ENCODE peak calls at places on chromosomes 13 and 19, in nine cellular contexts. F, Y, O, E, P, Q, X, U and J are unnamed samples.

GRCh38 chr13:107554355-107554905 is 660.9 kb downstream of the LIG4 start:
- DNase-seq in F (no peak), Y (no peak), O (no peak), E (no peak), P (no peak), Q (no peak), X (no peak), U (no peak), J (no peak)

GRCh38 chr13:77918391-77919261 is at the start of gene EDNRB:
- DNase-seq in F (peak), Y (no peak), O (peak), E (peak), P (peak), Q (no peak), X (peak), U (no peak), J (peak)

GRCh38 chr13:21689097-21689496 is 18.2 kb downstream of the FGF9 start:
- DNase-seq in F (no peak), Y (no peak), O (no peak), E (no peak), P (no peak), Q (no peak), X (no peak), U (no peak), J (no peak)

GRCh38 chr13:64057372-64058020 is 2641.8 kb upstream of the PCDH20 start:
- DNase-seq in F (no peak), Y (no peak), O (no peak), E (no peak), P (no peak), Q (no peak), X (no peak), U (no peak), J (no peak)

GRCh38 chr13:73228546-73228945 is 169.7 kb downstream of the KLF5 start:
- DNase-seq in F (peak), Y (no peak), O (no peak), E (no peak), P (no peak), Q (no peak), X (peak), U (no peak), J (peak)

GRCh38 chr19:42360787-42361544 is 29.1 kb downstream of the CNFN start:
- DNase-seq in F (no peak), Y (no peak), O (no peak), E (no peak), P (no peak), Q (no peak), X (no peak), U (no peak), J (no peak)

GRCh38 chr19:10882108-10882457 is 10.7 kb downstream of the CARM1 start:
- DNase-seq in F (no peak), Y (no peak), O (no peak), E (no peak), P (peak), Q (no peak), X (no peak), U (no peak), J (no peak)

GRCh38 chr13:108225440-108225839 is 7.2 kb downstream of the ABHD13 start:
- DNase-seq in F (no peak), Y (no peak), O (no peak), E (no peak), P (no peak), Q (no peak), X (no peak), U (no peak), J (peak)

GRCh38 chr13:30743319-30744055 is 8.1 kb downstream of the ALOX5AP start:
- DNase-seq in F (no peak), Y (no peak), O (peak), E (peak), P (no peak), Q (no peak), X (peak), U (peak), J (peak)

GRCh38 chr19:6378036-6378435 is 2.3 kb upstream of the PSPN start:
- DNase-seq in F (no peak), Y (no peak), O (no peak), E (no peak), P (no peak), Q (no peak), X (peak), U (no peak), J (no peak)

GRCh38 chr19:14413765-14414171 is 5.4 kb downstream of the DDX39A start:
- DNase-seq in F (peak), Y (no peak), O (no peak), E (peak), P (no peak), Q (peak), X (peak), U (no peak), J (no peak)

GRCh38 chr13:59409211-59409610 is 754.5 kb downstream of the DIAPH3 start:
- DNase-seq in F (peak), Y (no peak), O (no peak), E (peak), P (peak), Q (no peak), X (peak), U (no peak), J (no peak)

DNA sequence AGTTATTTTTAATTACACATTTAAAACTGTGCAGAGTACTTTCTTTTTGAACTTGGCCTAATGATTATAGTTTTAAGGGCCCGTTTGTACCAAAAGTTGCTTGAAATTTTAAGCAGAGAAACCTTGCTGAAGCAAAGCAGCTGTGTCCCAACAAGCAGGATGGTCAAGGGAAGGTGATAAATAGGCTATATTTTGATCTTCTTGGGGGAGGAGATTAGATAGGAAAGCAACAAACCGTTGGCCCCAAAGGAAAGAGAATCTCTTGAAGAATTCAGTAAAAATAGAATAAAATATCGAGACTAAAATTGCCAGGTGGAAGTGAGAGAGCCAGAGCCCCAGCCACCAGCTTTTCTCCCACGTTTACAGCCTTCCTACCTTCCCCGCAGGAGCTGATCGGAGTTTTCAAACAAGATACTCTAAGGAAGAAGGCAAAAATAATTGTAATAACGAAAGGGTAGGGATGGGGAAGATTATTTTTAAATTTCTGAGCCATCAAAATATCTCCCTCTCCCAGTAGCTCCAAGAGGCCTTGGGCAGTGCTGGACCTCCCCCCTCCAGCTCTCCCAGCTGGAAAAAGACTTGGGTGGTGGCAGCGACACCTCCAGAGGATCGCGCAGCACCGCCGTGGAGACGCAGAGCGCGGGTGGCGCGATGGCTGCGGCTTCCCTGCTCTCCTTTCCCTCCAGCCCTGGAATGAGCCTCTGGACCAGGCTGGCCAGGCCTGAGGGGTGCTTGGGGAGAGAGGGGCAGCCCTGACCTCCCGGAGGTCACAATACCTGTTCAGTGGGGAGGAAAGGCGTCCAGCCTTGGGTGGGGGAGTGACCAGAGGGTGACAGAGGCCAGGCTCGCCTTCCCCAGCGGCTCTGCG is 5.8 kb downstream of the ZIC2 start:
- DNase-seq in F (peak), Y (no peak), O (no peak), E (no peak), P (no peak), Q (no peak), X (peak), U (no peak), J (no peak)
- TF ChIP-seq CTCF in F (peak), Y (no peak), O (no peak), E (no peak), P (no peak), Q (no peak), X (no peak), U (no peak), J (no peak)

DNA sequence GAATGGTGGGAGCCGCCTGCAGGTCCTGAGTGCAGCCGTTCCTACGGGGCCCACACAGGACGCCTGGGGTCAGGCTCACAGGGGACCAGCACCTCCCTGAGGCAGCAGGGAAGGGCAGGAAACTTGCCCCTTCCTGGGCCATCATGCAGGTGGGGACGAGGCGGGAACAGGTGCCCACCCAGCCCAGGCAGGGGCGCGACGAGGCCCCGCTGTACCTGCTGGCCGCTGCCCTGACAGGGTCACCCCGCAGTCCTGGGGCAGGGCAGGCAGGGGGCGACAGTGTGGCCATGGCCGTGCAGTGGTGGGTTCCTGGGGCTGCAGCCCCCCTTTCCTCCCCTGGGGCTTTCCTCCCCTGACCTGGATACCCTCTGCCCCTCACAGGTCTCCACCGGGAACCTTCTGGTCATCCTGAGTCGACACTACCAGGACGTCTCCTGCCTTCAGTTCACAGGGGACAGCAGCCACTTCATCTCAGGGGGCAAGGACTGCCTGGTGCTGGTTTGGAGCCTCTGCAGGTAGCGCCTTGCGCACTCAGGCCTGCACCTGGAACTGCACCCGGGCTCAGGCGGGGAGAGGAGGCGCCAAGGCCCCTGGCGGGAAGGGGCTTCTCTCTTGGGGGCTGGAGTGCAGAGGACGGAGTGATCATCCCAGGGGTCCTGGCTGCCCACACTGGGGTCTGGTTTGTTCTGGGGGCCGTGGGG is 5.4 kb downstream of the WDR18 start:
- DNase-seq in F (no peak), Y (no peak), O (no peak), E (no peak), P (no peak), Q (no peak), X (no peak), U (no peak), J (no peak)
- TF ChIP-seq CTCF in F (no peak), Y (peak), O (no peak), E (peak), P (no peak), Q (peak), X (peak), U (no peak), J (no peak)

DNA sequence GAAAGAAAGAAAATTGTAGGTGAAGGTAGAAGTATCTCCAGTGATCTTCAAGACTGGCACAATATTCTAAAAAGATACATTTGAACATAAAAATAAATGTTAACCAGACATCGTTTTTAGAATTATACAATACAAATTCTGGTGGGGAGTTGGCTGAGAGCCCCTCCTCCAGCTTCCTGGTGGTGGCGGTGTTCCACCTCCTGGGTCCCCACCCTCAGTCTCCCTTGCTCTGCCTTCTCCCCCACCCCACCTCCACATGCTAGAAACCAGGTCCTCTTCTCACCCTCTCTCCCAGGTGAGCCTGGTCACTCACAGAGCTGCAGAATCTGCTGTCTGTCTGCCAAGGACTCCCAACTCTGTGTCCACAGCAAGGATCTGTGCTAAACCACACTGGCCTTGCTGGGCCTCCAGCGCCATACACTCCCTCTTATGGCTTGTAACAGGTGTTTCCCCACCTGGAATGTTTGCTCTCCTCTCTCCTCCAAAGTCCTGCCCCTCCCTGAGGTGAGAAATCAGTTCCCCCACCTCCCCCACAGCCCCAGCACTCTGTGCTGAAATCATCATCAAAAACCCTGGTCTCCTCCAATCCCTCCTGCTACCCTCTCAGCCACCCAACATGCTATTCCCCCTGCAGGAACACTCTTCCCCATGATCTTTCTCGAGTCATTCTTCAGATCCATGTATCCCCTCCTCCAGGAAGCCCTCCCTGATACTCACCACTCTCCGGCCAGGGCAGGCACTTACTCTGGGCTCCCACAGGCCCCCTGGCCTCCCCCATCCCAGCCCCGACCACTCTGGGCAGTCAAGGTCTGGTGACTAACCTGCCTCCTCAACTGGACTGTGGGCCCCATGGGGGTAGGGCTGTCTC is 20.5 kb upstream of the CYP2S1 start:
- DNase-seq in F (no peak), Y (no peak), O (no peak), E (no peak), P (no peak), Q (no peak), X (no peak), U (peak), J (no peak)
- TF ChIP-seq CTCF in F (peak), Y (peak), O (no peak), E (no peak), P (no peak), Q (no peak), X (no peak), U (no peak), J (no peak)

GRCh38 chr19:7533925-7534480 is 1.5 kb upstream of the PNPLA6 start:
- DNase-seq in F (peak), Y (peak), O (peak), E (peak), P (peak), Q (peak), X (peak), U (peak), J (peak)

GRCh38 chr19:7535035-7535992 is at the start of gene PNPLA6:
- DNase-seq in F (peak), Y (peak), O (peak), E (peak), P (peak), Q (peak), X (peak), U (peak), J (peak)

GRCh38 chr19:7533281-7533819 is 2.2 kb upstream of the PNPLA6 start:
- DNase-seq in F (peak), Y (no peak), O (peak), E (peak), P (peak), Q (no peak), X (peak), U (no peak), J (no peak)

GRCh38 chr19:7535993-7536685 is 622 bp downstream of the PNPLA6 start:
- DNase-seq in F (no peak), Y (no peak), O (no peak), E (no peak), P (no peak), Q (no peak), X (no peak), U (no peak), J (no peak)

GRCh38 chr19:7534531-7534980 is 961 bp upstream of the PNPLA6 start:
- DNase-seq in F (peak), Y (no peak), O (peak), E (peak), P (peak), Q (peak), X (peak), U (peak), J (peak)
- TF ChIP-seq CTCF in F (no peak), Y (peak), O (no peak), E (peak), P (no peak), Q (peak), X (peak), U (no peak), J (no peak)

GRCh38 chr19:16025108-16026101 is 50.9 kb upstream of the TPM4 start:
- DNase-seq in F (no peak), Y (no peak), O (no peak), E (peak), P (no peak), Q (no peak), X (peak), U (peak), J (peak)
- TF ChIP-seq CTCF in F (no peak), Y (peak), O (peak), E (peak), P (peak), Q (no peak), X (peak), U (peak), J (no peak)

GRCh38 chr19:49160450-49161189 is 3.0 kb downstream of the TRPM4 start:
- DNase-seq in F (no peak), Y (no peak), O (no peak), E (no peak), P (no peak), Q (no peak), X (no peak), U (no peak), J (no peak)
- TF ChIP-seq CTCF in F (no peak), Y (no peak), O (no peak), E (no peak), P (no peak), Q (no peak), X (no peak), U (no peak), J (no peak)

DNA sequence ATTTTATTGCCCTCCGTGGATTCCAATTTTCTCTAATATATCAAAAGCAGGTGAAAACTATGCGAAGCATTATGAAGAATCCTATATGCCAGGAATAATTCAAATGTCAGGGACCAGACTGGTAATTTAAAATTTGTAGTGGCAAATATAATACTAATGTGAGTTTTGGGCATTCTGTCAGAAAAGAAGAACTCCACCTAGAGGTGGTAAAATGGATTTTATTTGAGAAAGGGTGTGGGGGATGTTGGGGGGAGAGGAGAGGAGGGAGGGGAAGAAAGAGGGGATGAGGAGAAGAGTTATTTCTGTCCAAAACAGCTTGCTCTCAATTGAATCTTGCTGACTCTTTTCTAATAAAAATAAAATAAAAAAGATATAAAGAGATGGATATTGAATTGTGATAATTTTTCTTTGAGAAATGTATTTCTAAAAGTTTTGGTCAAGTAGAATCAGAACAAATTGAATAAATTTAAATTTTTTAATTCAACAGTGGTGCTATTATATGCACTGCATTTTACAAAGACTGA is 929.3 kb upstream of the SLITRK5 start:
- DNase-seq in F (peak), Y (no peak), O (no peak), E (peak), P (no peak), Q (no peak), X (peak), U (no peak), J (no peak)
- TF ChIP-seq CTCF in F (peak), Y (peak), O (no peak), E (no peak), P (no peak), Q (no peak), X (peak), U (no peak), J (no peak)